ENCODE peak calls at places on chromosomes 12 and 14, in six cellular contexts. D, U, I, V, R and W are unnamed samples.

GRCh38 chr14:45028107-45028626 is 55.7 kb upstream of the PRPF39 start:
- DNase-seq in D (no peak), U (no peak), I (no peak), V (no peak), R (no peak), W (no peak)

GRCh38 chr12:90129369-90130030 is 420.9 kb upstream of the ATP2B1 start:
- DNase-seq in D (no peak), U (no peak), I (no peak), V (no peak), R (no peak), W (no peak)

GRCh38 chr12:46401703-46402102 is 29.1 kb upstream of the SLC38A2 start:
- DNase-seq in D (peak), U (peak), I (no peak), V (no peak), R (peak), W (no peak)

GRCh38 chr14:99412122-99413061 is 68.3 kb downstream of the SETD3 start:
- DNase-seq in D (peak), U (no peak), I (no peak), V (no peak), R (no peak), W (no peak)

GRCh38 chr12:31206038-31206670 is 119.8 kb downstream of the SINHCAF start:
- DNase-seq in D (peak), U (no peak), I (no peak), V (no peak), R (no peak), W (no peak)

GRCh38 chr14:62185078-62185477 is 422.9 kb downstream of the SNAPC1 start:
- DNase-seq in D (peak), U (no peak), I (no peak), V (no peak), R (no peak), W (no peak)

GRCh38 chr12:39393890-39394289 is 49.0 kb downstream of the KIF21A start:
- DNase-seq in D (no peak), U (no peak), I (no peak), V (no peak), R (no peak), W (no peak)

GRCh38 chr14:91229743-91230200 is 14.7 kb downstream of the GPR68 start:
- DNase-seq in D (peak), U (no peak), I (no peak), V (no peak), R (no peak), W (no peak)

GRCh38 chr14:87630808-87631207 is 362.2 kb downstream of the GALC start:
- DNase-seq in D (no peak), U (no peak), I (no peak), V (no peak), R (no peak), W (no peak)

GRCh38 chr14:55699131-55700057 is 119.4 kb downstream of the KTN1 start:
- DNase-seq in D (peak), U (no peak), I (no peak), V (no peak), R (no peak), W (no peak)

GRCh38 chr14:101813171-101813759 is 51.8 kb downstream of the PPP2R5C start:
- DNase-seq in D (peak), U (no peak), I (peak), V (peak), R (no peak), W (no peak)

GRCh38 chr14:101809671-101810514 is 48.4 kb downstream of the PPP2R5C start:
- DNase-seq in D (peak), U (peak), I (peak), V (peak), R (peak), W (peak)

GRCh38 chr14:101810897-101811620 is 49.5 kb downstream of the PPP2R5C start:
- DNase-seq in D (peak), U (no peak), I (no peak), V (no peak), R (no peak), W (no peak)

GRCh38 chr14:101813833-101814232 is 52.3 kb downstream of the PPP2R5C start:
- DNase-seq in D (no peak), U (no peak), I (no peak), V (no peak), R (no peak), W (no peak)

DNA sequence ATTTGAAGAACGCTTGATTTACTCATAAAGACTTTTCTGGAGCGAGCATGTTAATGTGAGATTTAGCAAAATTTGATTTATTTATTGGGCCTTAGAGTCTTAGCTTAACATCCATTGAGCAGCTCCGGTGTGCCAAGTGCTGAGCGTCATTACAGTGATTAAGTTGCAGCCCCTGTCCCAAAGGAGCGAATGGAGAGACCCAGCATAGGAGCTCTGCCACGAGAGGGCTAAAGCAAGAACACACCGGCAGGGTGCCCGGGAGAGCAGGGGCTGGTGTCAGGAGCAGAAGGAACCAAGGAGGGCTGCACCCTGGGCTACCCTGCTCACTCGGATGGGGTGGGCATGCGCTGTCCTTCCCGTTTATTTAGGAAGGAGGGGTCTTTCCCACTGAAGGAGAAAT is 50.6 kb downstream of the PPP2R5C start:
- DNase-seq in D (no peak), U (no peak), I (no peak), V (no peak), R (no peak), W (no peak)
- H3K4me3 ChIP-seq in D (no peak), U (no peak), I (peak), V (no peak), R (peak), W (no peak)

GRCh38 chr12:65740506-65740872 is 83.8 kb upstream of the HMGA2 start:
- DNase-seq in D (peak), U (no peak), I (no peak), V (no peak), R (no peak), W (no peak)

GRCh38 chr12:65742481-65742971 is 81.8 kb upstream of the HMGA2 start:
- DNase-seq in D (peak), U (peak), I (no peak), V (no peak), R (no peak), W (no peak)

GRCh38 chr12:65739606-65740005 is 84.7 kb upstream of the HMGA2 start:
- DNase-seq in D (no peak), U (no peak), I (no peak), V (no peak), R (no peak), W (no peak)

GRCh38 chr12:65741662-65742480 is 82.4 kb upstream of the HMGA2 start:
- DNase-seq in D (peak), U (peak), I (peak), V (peak), R (peak), W (no peak)

GRCh38 chr12:65740873-65741600 is 83.2 kb upstream of the HMGA2 start:
- DNase-seq in D (peak), U (peak), I (peak), V (peak), R (peak), W (no peak)
- H3K4me3 ChIP-seq in D (peak), U (peak), I (peak), V (no peak), R (peak), W (peak)

DNA sequence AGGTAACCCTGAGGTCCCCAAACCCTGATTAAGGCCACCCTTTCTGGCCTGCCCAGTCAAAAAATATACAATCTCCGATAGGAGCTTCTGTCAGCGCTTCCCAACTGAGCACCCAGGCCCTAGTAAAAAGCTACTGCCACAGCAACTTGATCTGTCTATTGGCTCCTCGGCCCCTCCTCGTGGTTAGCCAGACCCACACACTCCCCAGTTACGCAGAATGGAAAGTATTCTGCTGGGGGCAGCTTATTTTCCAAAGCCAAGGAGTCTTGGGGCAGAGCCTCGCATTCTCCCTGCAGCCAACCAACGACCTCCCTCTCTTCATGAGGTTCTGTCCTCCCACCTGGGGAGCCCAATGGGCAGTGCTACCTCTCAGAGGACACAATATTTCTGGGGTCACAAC is 32.1 kb downstream of the FMNL3 start:
- DNase-seq in D (no peak), U (no peak), I (no peak), V (no peak), R (no peak), W (no peak)
- H3K4me3 ChIP-seq in D (no peak), U (no peak), I (no peak), V (no peak), R (no peak), W (no peak)

GRCh38 chr14:76268013-76268376 is 107.9 kb upstream of the ESRRB start:
- DNase-seq in D (peak), U (no peak), I (no peak), V (no peak), R (no peak), W (no peak)
- H3K4me3 ChIP-seq in D (peak), U (peak), I (peak), V (no peak), R (peak), W (peak)

DNA sequence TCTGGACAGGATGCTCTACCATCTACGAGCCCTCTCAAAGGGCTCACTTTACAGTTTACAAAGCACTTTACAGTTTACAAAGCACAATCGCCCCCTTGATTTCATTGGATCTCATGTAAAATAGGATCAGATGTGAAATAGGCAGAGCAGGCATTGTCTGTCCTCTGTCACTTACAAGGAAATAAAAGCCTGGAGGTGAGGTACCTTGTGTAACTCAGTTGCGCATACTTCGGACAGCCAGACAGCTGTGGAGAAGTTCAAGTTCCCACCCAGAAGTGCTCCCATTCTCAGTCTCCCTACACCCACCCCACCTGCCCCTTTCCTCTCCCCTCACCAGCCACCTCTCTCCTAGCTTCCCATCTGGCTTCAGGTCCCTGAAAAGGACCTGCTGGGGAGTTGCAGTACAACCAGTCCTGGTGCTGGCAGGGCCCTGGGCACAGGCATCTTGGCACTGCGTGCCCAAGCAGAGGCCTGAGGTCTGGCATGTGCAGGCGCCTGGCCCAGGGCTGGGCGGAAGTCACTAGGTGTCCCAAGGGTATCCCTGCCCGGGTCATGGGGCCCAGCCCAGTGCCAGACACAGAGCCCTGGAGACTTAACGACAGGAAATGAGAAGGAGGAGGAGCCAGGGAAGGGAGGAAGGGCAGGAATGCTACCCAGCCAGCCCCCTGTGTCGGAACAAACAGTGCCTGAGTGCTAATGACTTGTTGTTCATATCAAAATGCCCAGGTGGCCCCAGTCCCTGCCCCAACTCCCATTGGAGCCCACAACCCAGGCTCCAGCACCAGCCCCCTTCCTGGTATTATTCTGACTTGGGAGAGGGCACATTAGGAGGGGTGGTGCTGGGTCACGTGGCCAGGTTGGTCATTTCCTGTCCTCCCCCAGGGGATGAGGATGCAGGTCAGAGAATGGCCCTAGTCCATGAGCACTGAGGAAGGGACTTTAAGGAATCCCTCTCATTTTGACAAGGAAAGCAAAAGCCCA is 5.4 kb downstream of the RAPGEF3 start:
- DNase-seq in D (no peak), U (no peak), I (peak), V (peak), R (peak), W (peak)
- H3K4me3 ChIP-seq in D (no peak), U (no peak), I (peak), V (no peak), R (no peak), W (peak)

GRCh38 chr12:71484272-71484905 is 44.8 kb downstream of the LGR5 start:
- DNase-seq in D (no peak), U (no peak), I (no peak), V (no peak), R (no peak), W (no peak)
- H3K4me3 ChIP-seq in D (no peak), U (no peak), I (no peak), V (no peak), R (no peak), W (no peak)

GRCh38 chr14:68936476-68936875 is 42.6 kb downstream of the ACTN1 start:
- DNase-seq in D (no peak), U (no peak), I (no peak), V (no peak), R (no peak), W (no peak)

GRCh38 chr14:68936980-68937379 is 42.1 kb downstream of the ACTN1 start:
- DNase-seq in D (no peak), U (no peak), I (no peak), V (no peak), R (no peak), W (no peak)

GRCh38 chr14:68939424-68939892 is 39.6 kb downstream of the ACTN1 start:
- DNase-seq in D (no peak), U (no peak), I (no peak), V (no peak), R (no peak), W (no peak)

GRCh38 chr14:68938515-68939423 is 40.3 kb downstream of the ACTN1 start:
- DNase-seq in D (no peak), U (no peak), I (no peak), V (no peak), R (no peak), W (no peak)

GRCh38 chr14:68937790-68938514 is 41.1 kb downstream of the ACTN1 start:
- DNase-seq in D (peak), U (no peak), I (peak), V (peak), R (peak), W (no peak)
- H3K4me3 ChIP-seq in D (no peak), U (no peak), I (no peak), V (no peak), R (no peak), W (peak)